ENCODE peak calls at places on chromosomes 6 and 20, in seven cellular contexts. H, S, X, J, Q, B and L are unnamed samples.

GRCh38 chr6:43402819-43403218 is 24.5 kb upstream of the ABCC10 start:
- DNase-seq in H (no peak), S (no peak), X (no peak), J (no peak), Q (no peak), B (no peak), L (no peak)

GRCh38 chr20:57664924-57665588 is 44.8 kb downstream of the PMEPA1 start:
- DNase-seq in H (no peak), S (no peak), X (peak; percentile 42), J (no peak), Q (no peak), B (peak; percentile 20), L (no peak)

GRCh38 chr6:51959744-51960383 is 127.5 kb downstream of the PKHD1 start:
- DNase-seq in H (peak; percentile 60), S (peak; percentile 70), X (peak; percentile 70), J (peak; percentile 82), Q (peak; percentile 59), B (peak; percentile 61), L (no peak)

GRCh38 chr6:118709859-118710350 is 58.5 kb upstream of the CEP85L start:
- DNase-seq in H (no peak), S (peak; percentile 26), X (no peak), J (peak; percentile 39), Q (peak; percentile 86), B (no peak), L (peak; percentile 83)

GRCh38 chr6:15256538-15257222 is 10.8 kb downstream of the JARID2 start:
- DNase-seq in H (no peak), S (no peak), X (no peak), J (no peak), Q (no peak), B (no peak), L (no peak)

GRCh38 chr6:63963756-63964315 is 328.2 kb downstream of the PHF3 start:
- DNase-seq in H (no peak), S (no peak), X (no peak), J (no peak), Q (no peak), B (no peak), L (no peak)

GRCh38 chr20:37538003-37538402 is 10.3 kb upstream of the BLCAP start:
- DNase-seq in H (no peak), S (no peak), X (no peak), J (no peak), Q (peak; percentile 55), B (no peak), L (no peak)

GRCh38 chr6:145743325-145743724 is 8.0 kb upstream of the EPM2A start:
- DNase-seq in H (no peak), S (no peak), X (no peak), J (no peak), Q (no peak), B (no peak), L (no peak)

GRCh38 chr20:50504231-50504823 is 5.9 kb upstream of the PTPN1 start:
- DNase-seq in H (no peak), S (no peak), X (peak; percentile 22), J (no peak), Q (no peak), B (no peak), L (no peak)

GRCh38 chr20:59811681-59812171 is 121.7 kb downstream of the SYCP2 start:
- DNase-seq in H (no peak), S (peak; percentile 8), X (no peak), J (peak; percentile 16), Q (no peak), B (no peak), L (peak; percentile 25)
- H3K9me3 ChIP-seq in H (no peaks in the 10 kb centered on the region), S (no peaks in the 10 kb centered on the region), X (no peaks in the 10 kb centered on the region), J (no peaks in the 10 kb centered on the region), Q (peaks cover 2% of the 10 kb centered on the region), B (no peaks in the 10 kb centered on the region), L (no peaks in the 10 kb centered on the region)

GRCh38 chr6:157822221-157823000 is 635 bp upstream of the SNX9 start:
- DNase-seq in H (no peak), S (peak; percentile 28), X (no peak), J (no peak), Q (no peak), B (peak; percentile 46), L (no peak)
- H3K27ac ChIP-seq in H (peak overlapping the region; percentile 100), S (peak overlapping the region; percentile 57), X (peak overlapping the region; percentile 99), J (peak overlapping the region; percentile 97), Q (peak overlapping the region; percentile 80), B (peak overlapping the region; percentile 80), L (peak overlapping the region; percentile 19)

DNA sequence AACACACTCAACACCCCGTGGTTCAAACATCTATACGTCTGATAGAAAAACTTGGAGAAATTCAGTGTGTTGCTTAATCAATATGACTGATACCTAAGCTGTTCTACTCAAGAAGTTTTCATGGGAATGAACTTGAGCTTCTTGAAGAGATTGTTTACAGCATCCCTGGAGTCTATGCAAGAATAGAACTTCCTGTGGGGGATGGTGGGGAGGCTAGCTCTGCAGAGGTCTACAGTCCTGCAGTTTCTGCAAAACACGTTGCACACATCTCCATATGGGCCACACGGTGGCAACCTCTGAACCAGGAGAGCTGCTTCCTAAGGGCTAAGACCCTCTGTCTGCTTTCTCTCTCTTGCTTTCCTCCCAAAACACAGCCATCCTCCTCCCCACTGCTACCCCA is 32.7 kb upstream of the FANCE start:
- DNase-seq in H (no peak), S (no peak), X (no peak), J (no peak), Q (peak; percentile 91), B (no peak), L (no peak)
- TF ChIP-seq CTCF in H (no peak), S (no peak), X (no peak), J (no peak), Q (peak; percentile 49), B (no peak), L (no peak)

GRCh38 chr20:49287555-49288249 is 9.8 kb upstream of the ZNFX1 start:
- DNase-seq in H (no peak), S (no peak), X (no peak), J (no peak), Q (peak; percentile 73), B (no peak), L (no peak)
- H3K9me3 ChIP-seq in H (peaks cover 37% of the 10 kb centered on the region), S (no peaks in the 10 kb centered on the region), X (peaks cover 14% of the 10 kb centered on the region), J (peaks cover 46% of the 10 kb centered on the region), Q (peaks cover 16% of the 10 kb centered on the region), B (peaks cover 25% of the 10 kb centered on the region), L (peaks cover 37% of the 10 kb centered on the region)

DNA sequence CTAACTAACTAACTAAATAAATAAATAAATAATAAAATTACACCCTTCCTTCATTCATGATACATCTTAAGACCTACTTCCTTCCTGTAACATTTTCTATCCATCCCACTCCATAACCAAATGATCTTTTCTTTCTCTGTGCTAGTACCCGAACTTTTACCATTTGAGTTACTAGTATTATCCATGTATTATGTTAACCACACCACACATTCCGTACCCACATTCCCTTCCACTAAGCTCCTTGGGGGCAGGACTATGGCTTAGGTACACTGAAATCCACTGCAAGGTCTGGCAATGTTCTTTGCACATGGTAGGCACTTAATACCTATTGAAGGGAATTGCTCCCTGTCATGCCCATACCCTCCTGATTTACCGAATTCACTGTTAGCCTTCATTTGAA is 24.9 kb downstream of the REPS1 start:
- DNase-seq in H (no peak), S (no peak), X (no peak), J (no peak), Q (no peak), B (no peak), L (no peak)
- H3K27ac ChIP-seq in H (no peak overlapping the region), S (no peak overlapping the region), X (no peak overlapping the region), J (no peak overlapping the region), Q (no peak overlapping the region), B (no peak overlapping the region), L (no peak overlapping the region)

DNA sequence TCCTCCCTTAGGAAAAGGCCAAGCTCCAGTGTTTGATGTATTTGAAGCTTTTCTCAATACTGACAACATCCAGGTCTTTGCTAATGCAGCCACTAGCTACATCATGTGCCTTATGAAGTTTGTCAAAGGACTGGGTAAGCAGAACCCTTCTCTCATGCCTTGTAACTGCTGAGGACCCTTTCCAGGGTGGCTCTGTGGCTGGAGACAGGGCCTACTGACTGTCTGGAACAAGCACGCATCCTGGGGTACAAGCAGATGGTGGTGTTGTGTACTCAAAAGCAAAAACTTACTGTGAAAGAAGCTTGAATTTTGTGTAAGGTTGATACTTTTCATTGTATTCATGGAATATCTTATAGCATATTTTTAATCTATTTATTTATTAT is 69.0 kb upstream of the SMIM28 start:
- DNase-seq in H (no peak), S (no peak), X (no peak), J (no peak), Q (no peak), B (no peak), L (no peak)
- TF ChIP-seq CTCF in H (no peak), S (no peak), X (no peak), J (no peak), Q (no peak), B (peak; percentile 0), L (no peak)

GRCh38 chr6:28334272-28335039 is 1.5 kb downstream of the ZSCAN31 start:
- DNase-seq in H (no peak), S (no peak), X (no peak), J (no peak), Q (no peak), B (no peak), L (no peak)

GRCh38 chr6:28333599-28334018 is 2.3 kb downstream of the ZSCAN31 start:
- DNase-seq in H (no peak), S (no peak), X (no peak), J (no peak), Q (no peak), B (no peak), L (no peak)

GRCh38 chr6:28333047-28333446 is 2.9 kb downstream of the ZSCAN31 start:
- DNase-seq in H (no peak), S (no peak), X (no peak), J (no peak), Q (no peak), B (no peak), L (no peak)

GRCh38 chr6:28326371-28326948 is 9.5 kb downstream of the ZSCAN31 start:
- DNase-seq in H (no peak), S (no peak), X (no peak), J (no peak), Q (no peak), B (no peak), L (no peak)

GRCh38 chr6:28330033-28330432 is 5.9 kb downstream of the ZSCAN31 start:
- DNase-seq in H (no peak), S (no peak), X (no peak), J (no peak), Q (no peak), B (no peak), L (no peak)
- H3K9me3 ChIP-seq in H (peaks cover 29% of the 10 kb centered on the region), S (peaks cover 9% of the 10 kb centered on the region), X (peaks cover 17% of the 10 kb centered on the region), J (peaks cover 45% of the 10 kb centered on the region), Q (peaks cover 21% of the 10 kb centered on the region), B (peaks cover 30% of the 10 kb centered on the region), L (peaks cover 9% of the 10 kb centered on the region)

DNA sequence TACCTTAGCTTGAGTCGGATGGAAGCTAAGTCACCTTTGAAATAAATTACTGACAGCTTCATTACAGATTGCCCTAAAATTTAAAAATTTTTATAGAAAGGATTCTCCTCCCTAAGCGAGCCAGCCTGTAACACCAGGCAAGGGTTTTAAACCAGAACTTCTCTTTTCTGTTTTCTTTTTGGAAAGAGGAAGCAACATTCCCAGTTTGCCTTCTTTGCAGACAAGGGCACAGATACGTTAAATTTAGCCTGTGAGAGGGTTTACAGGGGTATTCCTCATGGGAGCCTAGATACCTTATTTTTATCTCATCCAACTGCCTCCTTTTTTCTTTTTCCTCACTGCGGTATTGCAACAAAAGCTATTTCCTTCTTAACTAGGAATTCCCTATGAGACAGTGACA is 45.0 kb downstream of the GNAS start:
- DNase-seq in H (no peak), S (no peak), X (no peak), J (no peak), Q (no peak), B (no peak), L (no peak)
- H3K27ac ChIP-seq in H (no peak overlapping the region), S (no peak overlapping the region), X (no peak overlapping the region), J (no peak overlapping the region), Q (no peak overlapping the region), B (no peak overlapping the region), L (no peak overlapping the region)